ENCODE peak calls at places on chromosome 22, in five cellular contexts. One of them, this sample, is unnamed.

GRCh38 chr22:27170491-27170890 is 513.1 kb downstream of the MIAT start:
- DNase-seq in adrenal gland: peak
- DNase-seq in dorsolateral prefrontal cortex: no peak
- DNase-seq in hepatocyte: peak
- DNase-seq in RWPE1: no peak
- DNase-seq in this sample: no peak

GRCh38 chr22:19620742-19621371 is 93.4 kb upstream of the SEPTIN5 start:
- DNase-seq in adrenal gland: no peak
- DNase-seq in dorsolateral prefrontal cortex: no peak
- DNase-seq in hepatocyte: no peak
- DNase-seq in RWPE1: no peak
- DNase-seq in this sample: peak

GRCh38 chr22:26479043-26479791 is 4.4 kb downstream of the HPS4 start:
- DNase-seq in adrenal gland: no peak
- DNase-seq in dorsolateral prefrontal cortex: no peak
- DNase-seq in hepatocyte: no peak
- DNase-seq in RWPE1: no peak
- DNase-seq in this sample: no peak

GRCh38 chr22:29301716-29302401 is 4.6 kb upstream of the GAS2L1 start:
- DNase-seq in adrenal gland: no peak
- DNase-seq in dorsolateral prefrontal cortex: no peak
- DNase-seq in hepatocyte: no peak
- DNase-seq in RWPE1: no peak
- DNase-seq in this sample: no peak

GRCh38 chr22:32661296-32661695 is 140.2 kb upstream of the TIMP3 start:
- DNase-seq in adrenal gland: no peak
- DNase-seq in dorsolateral prefrontal cortex: no peak
- DNase-seq in hepatocyte: peak
- DNase-seq in RWPE1: peak
- DNase-seq in this sample: no peak

GRCh38 chr22:45997775-45998637 is 21.0 kb upstream of the WNT7B start:
- DNase-seq in adrenal gland: no peak
- DNase-seq in dorsolateral prefrontal cortex: no peak
- DNase-seq in hepatocyte: no peak
- DNase-seq in RWPE1: no peak
- DNase-seq in this sample: no peak

GRCh38 chr22:49969751-49970527 is 9.4 kb downstream of the PIM3 start:
- DNase-seq in adrenal gland: peak
- DNase-seq in dorsolateral prefrontal cortex: no peak
- DNase-seq in hepatocyte: peak
- DNase-seq in RWPE1: no peak
- DNase-seq in this sample: no peak

GRCh38 chr22:19223110-19223509 is 44.6 kb upstream of the SLC25A1 start:
- DNase-seq in adrenal gland: no peak
- DNase-seq in dorsolateral prefrontal cortex: no peak
- DNase-seq in hepatocyte: no peak
- DNase-seq in RWPE1: no peak
- DNase-seq in this sample: no peak

GRCh38 chr22:44729391-44730012 is 22.9 kb upstream of the ARHGAP8 start:
- DNase-seq in adrenal gland: no peak
- DNase-seq in dorsolateral prefrontal cortex: peak
- DNase-seq in hepatocyte: peak
- DNase-seq in RWPE1: no peak
- DNase-seq in this sample: peak

GRCh38 chr22:33853200-33854097 is 66.8 kb downstream of the LARGE1 start:
- DNase-seq in adrenal gland: peak
- DNase-seq in dorsolateral prefrontal cortex: peak
- DNase-seq in hepatocyte: peak
- DNase-seq in RWPE1: no peak
- DNase-seq in this sample: peak

GRCh38 chr22:41106122-41106968 is 14.0 kb downstream of the EP300 start:
- DNase-seq in adrenal gland: no peak
- DNase-seq in dorsolateral prefrontal cortex: no peak
- DNase-seq in hepatocyte: no peak
- DNase-seq in RWPE1: no peak
- DNase-seq in this sample: no peak

GRCh38 chr22:21563912-21564311 is 3.6 kb upstream of the UBE2L3 start:
- DNase-seq in adrenal gland: no peak
- DNase-seq in dorsolateral prefrontal cortex: no peak
- DNase-seq in hepatocyte: no peak
- DNase-seq in RWPE1: no peak
- DNase-seq in this sample: no peak

GRCh38 chr22:48579035-48579914 is 1248.4 kb downstream of the BRD1 start:
- DNase-seq in adrenal gland: no peak
- DNase-seq in dorsolateral prefrontal cortex: no peak
- DNase-seq in hepatocyte: peak
- DNase-seq in RWPE1: no peak
- DNase-seq in this sample: no peak
- H3K27ac ChIP-seq in adrenal gland: no peak
- H3K27ac ChIP-seq in dorsolateral prefrontal cortex: peak
- H3K27ac ChIP-seq in hepatocyte: peak
- H3K27ac ChIP-seq in RWPE1: no peak
- H3K27ac ChIP-seq in this sample: peak

GRCh38 chr22:22670076-22670795 is 25.8 kb downstream of the GGTLC2 start:
- DNase-seq in adrenal gland: no peak
- DNase-seq in dorsolateral prefrontal cortex: no peak
- DNase-seq in hepatocyte: no peak
- DNase-seq in RWPE1: no peak
- DNase-seq in this sample: no peak

GRCh38 chr22:22669093-22669492 is 24.7 kb downstream of the GGTLC2 start:
- DNase-seq in adrenal gland: no peak
- DNase-seq in dorsolateral prefrontal cortex: no peak
- DNase-seq in hepatocyte: no peak
- DNase-seq in RWPE1: no peak
- DNase-seq in this sample: no peak

GRCh38 chr22:22663861-22664800 is 19.7 kb downstream of the GGTLC2 start:
- DNase-seq in adrenal gland: no peak
- DNase-seq in dorsolateral prefrontal cortex: no peak
- DNase-seq in hepatocyte: no peak
- DNase-seq in RWPE1: no peak
- DNase-seq in this sample: no peak

GRCh38 chr22:22667966-22668880 is 23.8 kb downstream of the GGTLC2 start:
- DNase-seq in adrenal gland: no peak
- DNase-seq in dorsolateral prefrontal cortex: no peak
- DNase-seq in hepatocyte: no peak
- DNase-seq in RWPE1: no peak
- DNase-seq in this sample: no peak

GRCh38 chr22:22666307-22667091 is 22.1 kb downstream of the GGTLC2 start:
- DNase-seq in adrenal gland: peak
- DNase-seq in dorsolateral prefrontal cortex: no peak
- DNase-seq in hepatocyte: peak
- DNase-seq in RWPE1: no peak
- DNase-seq in this sample: peak
- H3K27ac ChIP-seq in adrenal gland: no peak
- H3K27ac ChIP-seq in dorsolateral prefrontal cortex: no peak
- H3K27ac ChIP-seq in hepatocyte: no peak
- H3K27ac ChIP-seq in RWPE1: no peak
- H3K27ac ChIP-seq in this sample: no peak

GRCh38 chr22:23882370-23882769 is 11.8 kb upstream of the MIF start:
- DNase-seq in adrenal gland: no peak
- DNase-seq in dorsolateral prefrontal cortex: no peak
- DNase-seq in hepatocyte: no peak
- DNase-seq in RWPE1: no peak
- DNase-seq in this sample: no peak

GRCh38 chr22:23874871-23875270 is 17.2 kb downstream of the SLC2A11 start:
- DNase-seq in adrenal gland: no peak
- DNase-seq in dorsolateral prefrontal cortex: no peak
- DNase-seq in hepatocyte: no peak
- DNase-seq in RWPE1: no peak
- DNase-seq in this sample: no peak

GRCh38 chr22:23875801-23876200 is 18.1 kb downstream of the SLC2A11 start:
- DNase-seq in adrenal gland: no peak
- DNase-seq in dorsolateral prefrontal cortex: no peak
- DNase-seq in hepatocyte: no peak
- DNase-seq in RWPE1: no peak
- DNase-seq in this sample: no peak

GRCh38 chr22:23877566-23877965 is 16.6 kb upstream of the MIF start:
- DNase-seq in adrenal gland: no peak
- DNase-seq in dorsolateral prefrontal cortex: no peak
- DNase-seq in hepatocyte: no peak
- DNase-seq in RWPE1: no peak
- DNase-seq in this sample: no peak

DNA sequence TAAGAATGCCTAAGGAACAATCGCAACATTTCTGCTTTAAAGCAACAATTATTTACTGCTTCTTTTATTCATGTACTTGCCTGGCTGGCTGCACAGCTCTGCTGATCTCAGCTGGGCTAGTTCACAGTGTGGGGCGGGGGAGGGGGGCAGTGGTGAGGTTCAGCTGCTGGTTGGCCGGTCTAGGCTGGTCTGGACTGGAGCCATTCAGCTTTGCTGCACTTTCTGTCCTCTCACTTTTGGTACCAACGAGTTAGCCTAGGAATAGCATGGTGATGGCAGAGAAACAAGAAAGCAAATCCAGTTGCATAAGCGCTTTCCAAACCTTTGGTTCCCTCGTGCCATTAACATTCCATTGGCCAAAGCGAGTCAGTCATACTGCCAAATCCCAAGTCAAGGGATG is 16.0 kb upstream of the MIF start:
- DNase-seq in adrenal gland: no peak
- DNase-seq in dorsolateral prefrontal cortex: no peak
- DNase-seq in hepatocyte: no peak
- DNase-seq in RWPE1: no peak
- DNase-seq in this sample: no peak
- H3K27ac ChIP-seq in adrenal gland: no peak
- H3K27ac ChIP-seq in dorsolateral prefrontal cortex: no peak
- H3K27ac ChIP-seq in hepatocyte: no peak
- H3K27ac ChIP-seq in RWPE1: no peak
- H3K27ac ChIP-seq in this sample: no peak

GRCh38 chr22:43396321-43396933 is 15.4 kb upstream of the MPPED1 start:
- DNase-seq in adrenal gland: no peak
- DNase-seq in dorsolateral prefrontal cortex: no peak
- DNase-seq in hepatocyte: no peak
- DNase-seq in RWPE1: no peak
- DNase-seq in this sample: no peak
- H3K27ac ChIP-seq in adrenal gland: no peak
- H3K27ac ChIP-seq in dorsolateral prefrontal cortex: no peak
- H3K27ac ChIP-seq in hepatocyte: no peak
- H3K27ac ChIP-seq in RWPE1: no peak
- H3K27ac ChIP-seq in this sample: no peak

This sample was measured in caudate nucleus.